ENCODE peak calls at places on chromosomes 7 and 10, in five cellular contexts. One of them, this sample, is unnamed.
A peak's percentile ranks its signal among the peaks of the same experiment; 100 is the strongest.

GRCh38 chr7:157675427-157675930 is 338.7 kb downstream of the DNAJB6 start:
- DNase-seq in transverse colon: no peak
- DNase-seq in Panc1: no peak
- DNase-seq in GM12878: no peak
- DNase-seq in stomach: peak; percentile 22
- DNase-seq in this sample: no peak

GRCh38 chr10:102504976-102505300 is 1.2 kb downstream of the SUFU start:
- DNase-seq in transverse colon: no peak
- DNase-seq in Panc1: no peak
- DNase-seq in GM12878: no peak
- DNase-seq in stomach: no peak
- DNase-seq in this sample: no peak

GRCh38 chr10:73818402-73818801 is 7.0 kb upstream of the NDST2 start:
- DNase-seq in transverse colon: no peak
- DNase-seq in Panc1: no peak
- DNase-seq in GM12878: no peak
- DNase-seq in stomach: no peak
- DNase-seq in this sample: no peak

GRCh38 chr7:18117482-18117881 is 89.8 kb upstream of the PRPS1L1 start:
- DNase-seq in transverse colon: no peak
- DNase-seq in Panc1: no peak
- DNase-seq in GM12878: no peak
- DNase-seq in stomach: no peak
- DNase-seq in this sample: no peak

GRCh38 chr10:35334297-35334696 is 2.0 kb upstream of the CCNY start:
- DNase-seq in transverse colon: no peak
- DNase-seq in Panc1: no peak
- DNase-seq in GM12878: no peak
- DNase-seq in stomach: no peak
- DNase-seq in this sample: no peak

GRCh38 chr7:1964913-1965578 is 267.7 kb downstream of the MAD1L1 start:
- DNase-seq in transverse colon: no peak
- DNase-seq in Panc1: no peak
- DNase-seq in GM12878: no peak
- DNase-seq in stomach: no peak
- DNase-seq in this sample: no peak

GRCh38 chr7:22295402-22296264 is 61.3 kb downstream of the RAPGEF5 start:
- DNase-seq in transverse colon: no peak
- DNase-seq in Panc1: no peak
- DNase-seq in GM12878: no peak
- DNase-seq in stomach: no peak
- DNase-seq in this sample: no peak

GRCh38 chr7:137539111-137539715 is 195.7 kb upstream of the PTN start:
- DNase-seq in transverse colon: no peak
- DNase-seq in Panc1: no peak
- DNase-seq in GM12878: no peak
- DNase-seq in stomach: no peak
- DNase-seq in this sample: no peak

GRCh38 chr10:12419279-12419847 is 70.0 kb downstream of the CAMK1D start:
- DNase-seq in transverse colon: no peak
- DNase-seq in Panc1: peak; percentile 70
- DNase-seq in GM12878: no peak
- DNase-seq in stomach: no peak
- DNase-seq in this sample: no peak

GRCh38 chr7:94529516-94529915 is 19.9 kb downstream of the CASD1 start:
- DNase-seq in transverse colon: no peak
- DNase-seq in Panc1: no peak
- DNase-seq in GM12878: no peak
- DNase-seq in stomach: no peak
- DNase-seq in this sample: no peak

GRCh38 chr7:42956062-42956461 is 23.9 kb downstream of the MRPL32 start:
- DNase-seq in transverse colon: no peak
- DNase-seq in Panc1: no peak
- DNase-seq in GM12878: no peak
- DNase-seq in stomach: no peak
- DNase-seq in this sample: no peak

GRCh38 chr7:35717013-35717412 is 22.1 kb upstream of the HERPUD2 start:
- DNase-seq in transverse colon: no peak
- DNase-seq in Panc1: no peak
- DNase-seq in GM12878: no peak
- DNase-seq in stomach: no peak
- DNase-seq in this sample: no peak

GRCh38 chr10:16792675-16793074 is 24.5 kb downstream of the RSU1 start:
- DNase-seq in transverse colon: no peak
- DNase-seq in Panc1: no peak
- DNase-seq in GM12878: no peak
- DNase-seq in stomach: no peak
- DNase-seq in this sample: no peak

GRCh38 chr10:31749293-31749692 is 179.3 kb downstream of the ARHGAP12 start:
- DNase-seq in transverse colon: no peak
- DNase-seq in Panc1: no peak
- DNase-seq in GM12878: no peak
- DNase-seq in stomach: no peak
- DNase-seq in this sample: no peak

GRCh38 chr10:373015-373414 is 237.8 kb downstream of the ZMYND11 start:
- DNase-seq in transverse colon: no peak
- DNase-seq in Panc1: no peak
- DNase-seq in GM12878: no peak
- DNase-seq in stomach: no peak
- DNase-seq in this sample: no peak

GRCh38 chr7:104652434-104652833 is 324.0 kb downstream of the LHFPL3 start:
- DNase-seq in transverse colon: no peak
- DNase-seq in Panc1: no peak
- DNase-seq in GM12878: no peak
- DNase-seq in stomach: no peak
- DNase-seq in this sample: no peak

GRCh38 chr10:76453997-76454396 is 1022.6 kb downstream of the LRMDA start:
- DNase-seq in transverse colon: no peak
- DNase-seq in Panc1: no peak
- DNase-seq in GM12878: no peak
- DNase-seq in stomach: no peak
- DNase-seq in this sample: no peak

GRCh38 chr7:149748223-149748874 is 25.0 kb downstream of the ZNF467 start:
- DNase-seq in transverse colon: no peak
- DNase-seq in Panc1: no peak
- DNase-seq in GM12878: no peak
- DNase-seq in stomach: no peak
- DNase-seq in this sample: no peak

GRCh38 chr7:132450706-132451105 is 125.6 kb downstream of the PLXNA4 start:
- DNase-seq in transverse colon: no peak
- DNase-seq in Panc1: no peak
- DNase-seq in GM12878: no peak
- DNase-seq in stomach: no peak
- DNase-seq in this sample: no peak

DNA sequence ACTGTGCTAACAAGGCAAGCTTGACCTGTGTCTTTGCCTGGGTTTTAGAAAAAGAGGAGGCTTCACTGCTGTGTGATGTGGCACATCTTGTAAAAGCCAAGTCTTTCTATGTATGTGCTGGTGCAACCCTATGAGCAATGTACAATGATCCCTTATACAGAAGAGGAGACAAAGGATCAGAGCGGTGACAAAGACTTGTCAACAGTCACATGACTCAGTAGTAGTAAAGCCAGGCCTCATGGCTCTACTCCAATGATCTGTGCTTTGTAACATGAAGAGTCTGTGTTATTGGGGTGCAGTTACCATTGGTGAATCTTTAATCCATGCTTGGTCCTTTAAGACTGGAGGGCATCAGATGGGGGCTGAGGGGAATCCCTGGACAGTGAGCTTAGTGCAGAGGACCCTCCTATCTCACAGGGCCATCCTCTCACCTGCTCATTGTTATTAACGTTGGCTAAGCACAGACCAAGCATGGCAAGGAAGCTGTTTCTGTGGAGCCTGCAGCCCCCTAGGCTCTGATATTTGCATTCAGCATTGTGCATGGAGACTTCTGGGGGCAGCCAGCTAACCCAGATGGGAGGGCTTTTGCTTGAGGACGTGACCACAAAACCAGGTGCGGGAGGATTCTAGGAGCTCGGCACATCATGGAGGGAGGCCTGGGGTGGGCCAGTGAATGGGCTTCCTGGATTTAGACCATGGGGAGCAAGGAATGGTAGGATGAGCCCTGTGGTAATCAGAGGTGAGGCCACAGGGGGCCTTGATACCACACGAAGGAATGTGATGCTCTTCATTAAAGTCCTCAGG is 308.8 kb upstream of the ZNF32 start:
- DNase-seq in transverse colon: no peak
- DNase-seq in Panc1: no peak
- DNase-seq in GM12878: no peak
- DNase-seq in stomach: no peak
- DNase-seq in this sample: no peak
- H3K4me1 ChIP-seq in transverse colon: no peaks in the 10 kb centered on the region
- H3K4me1 ChIP-seq in Panc1: no peaks in the 10 kb centered on the region
- H3K4me1 ChIP-seq in GM12878: no peaks in the 10 kb centered on the region
- H3K4me1 ChIP-seq in stomach: no peaks in the 10 kb centered on the region
- H3K4me1 ChIP-seq in this sample: no peaks in the 10 kb centered on the region

DNA sequence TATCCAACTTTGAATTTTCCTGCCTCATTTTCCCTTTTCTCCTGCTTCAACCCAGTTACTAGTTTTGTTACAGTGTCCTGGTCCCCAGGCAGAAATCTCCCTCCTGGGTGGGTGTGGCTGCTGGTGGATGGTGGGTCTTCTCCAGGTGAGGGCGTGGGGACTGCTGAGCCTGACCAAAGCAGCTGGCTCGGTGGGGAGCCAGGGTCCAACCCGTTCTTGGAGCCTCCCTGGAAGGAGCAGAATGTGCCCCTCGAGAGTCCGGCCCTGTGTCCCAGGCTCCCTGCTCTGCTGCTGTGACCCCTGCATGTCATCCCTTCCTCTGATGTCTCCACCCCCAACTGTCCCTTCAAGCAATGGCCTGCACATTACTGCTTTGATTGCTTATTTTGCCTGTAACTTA is 86.6 kb upstream of the TCERG1L start:
- DNase-seq in transverse colon: no peak
- DNase-seq in Panc1: no peak
- DNase-seq in GM12878: no peak
- DNase-seq in stomach: no peak
- DNase-seq in this sample: no peak
- TF ChIP-seq POLR2AphosphoS5 in transverse colon: no peak
- TF ChIP-seq POLR2AphosphoS5 in Panc1: no peak
- TF ChIP-seq POLR2AphosphoS5 in GM12878: no peak
- TF ChIP-seq POLR2AphosphoS5 in stomach: no peak
- TF ChIP-seq POLR2AphosphoS5 in this sample: no peak

GRCh38 chr7:37988721-37989650 is 68.5 kb downstream of the EPDR1 start:
- DNase-seq in transverse colon: no peak
- DNase-seq in Panc1: no peak
- DNase-seq in GM12878: no peak
- DNase-seq in stomach: no peak
- DNase-seq in this sample: no peak

GRCh38 chr7:37990337-37990736 is 69.9 kb downstream of the EPDR1 start:
- DNase-seq in transverse colon: no peak
- DNase-seq in Panc1: no peak
- DNase-seq in GM12878: no peak
- DNase-seq in stomach: no peak
- DNase-seq in this sample: no peak

GRCh38 chr7:37984775-37985390 is 64.4 kb downstream of the EPDR1 start:
- DNase-seq in transverse colon: no peak
- DNase-seq in Panc1: no peak
- DNase-seq in GM12878: no peak
- DNase-seq in stomach: no peak
- DNase-seq in this sample: no peak

GRCh38 chr7:37987732-37988131 is 67.3 kb downstream of the EPDR1 start:
- DNase-seq in transverse colon: peak; percentile 43
- DNase-seq in Panc1: no peak
- DNase-seq in GM12878: no peak
- DNase-seq in stomach: no peak
- DNase-seq in this sample: no peak

DNA sequence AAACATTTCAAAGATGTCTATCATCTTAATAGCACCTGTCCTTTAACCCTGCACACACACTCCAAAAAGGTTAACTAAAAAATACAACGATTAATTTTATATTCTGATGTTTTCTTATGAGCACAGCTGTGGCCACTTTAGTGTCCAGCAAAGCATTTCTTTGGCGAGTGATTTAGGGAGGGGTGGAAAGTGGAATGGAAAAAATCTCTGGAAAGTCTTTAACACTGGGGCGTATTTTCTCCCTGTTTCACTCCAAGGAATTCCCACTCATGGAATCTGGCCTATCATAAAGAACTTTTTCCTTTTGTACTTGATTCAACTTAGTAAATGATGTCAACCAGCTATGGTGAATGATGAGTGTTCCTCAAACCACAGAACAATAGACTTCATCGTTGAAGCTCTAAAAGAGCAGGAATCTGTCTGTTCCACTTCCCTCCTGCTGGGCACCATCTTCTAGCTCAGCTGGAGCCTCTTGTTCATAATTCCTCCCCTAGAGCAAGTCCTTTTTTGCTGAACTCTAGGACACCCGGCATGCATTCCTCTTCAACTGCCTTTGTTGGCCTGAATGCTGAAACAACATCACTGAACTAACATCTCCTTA is 66.4 kb downstream of the EPDR1 start:
- DNase-seq in transverse colon: no peak
- DNase-seq in Panc1: no peak
- DNase-seq in GM12878: no peak
- DNase-seq in stomach: no peak
- DNase-seq in this sample: no peak
- H3K27ac ChIP-seq in transverse colon: peak overlapping the region; percentile 58
- H3K27ac ChIP-seq in Panc1: no peak overlapping the region
- H3K27ac ChIP-seq in GM12878: no peak overlapping the region
- H3K27ac ChIP-seq in stomach: no peak overlapping the region
- H3K27ac ChIP-seq in this sample: no peak overlapping the region

GRCh38 chr10:30439931-30440330 is 5.9 kb downstream of the MAP3K8 start:
- DNase-seq in transverse colon: no peak
- DNase-seq in Panc1: no peak
- DNase-seq in GM12878: no peak
- DNase-seq in stomach: no peak
- DNase-seq in this sample: no peak

GRCh38 chr10:30438016-30438850 is 4.2 kb downstream of the MAP3K8 start:
- DNase-seq in transverse colon: no peak
- DNase-seq in Panc1: no peak
- DNase-seq in GM12878: no peak
- DNase-seq in stomach: no peak
- DNase-seq in this sample: no peak

GRCh38 chr10:30443049-30443448 is 9.1 kb downstream of the MAP3K8 start:
- DNase-seq in transverse colon: no peak
- DNase-seq in Panc1: no peak
- DNase-seq in GM12878: no peak
- DNase-seq in stomach: no peak
- DNase-seq in this sample: no peak

GRCh38 chr10:30445716-30446115 is 11.7 kb downstream of the MAP3K8 start:
- DNase-seq in transverse colon: no peak
- DNase-seq in Panc1: no peak
- DNase-seq in GM12878: no peak
- DNase-seq in stomach: no peak
- DNase-seq in this sample: no peak

DNA sequence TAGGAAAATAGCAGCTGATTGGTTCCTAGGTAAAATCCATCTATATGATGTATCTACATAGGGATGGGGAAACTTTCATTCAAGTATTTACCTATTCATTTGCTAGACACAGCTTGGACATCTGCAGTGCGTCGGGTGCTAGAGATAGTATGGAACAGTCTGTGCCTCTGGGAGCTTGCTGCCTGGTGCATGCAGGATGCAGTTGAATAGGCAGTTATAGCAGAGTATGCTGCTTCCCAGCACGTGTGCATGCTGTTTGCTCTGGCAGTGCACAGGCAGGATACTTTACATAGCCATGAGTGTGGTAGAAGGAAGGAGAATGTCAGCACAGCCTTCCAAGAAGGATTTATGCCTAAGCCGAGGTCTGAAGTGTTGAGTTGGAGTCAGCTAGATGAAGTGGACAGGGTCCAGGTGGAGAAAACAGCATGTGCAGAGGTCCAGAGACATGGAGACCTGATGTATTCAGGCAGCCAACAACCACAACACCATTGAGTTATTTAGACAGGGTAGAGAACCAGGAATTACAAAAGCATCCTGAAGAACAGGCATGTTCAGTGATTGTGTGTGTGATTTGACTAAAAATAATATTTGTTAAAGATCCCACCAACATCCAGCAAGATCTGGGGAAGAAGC is 8.1 kb downstream of the MAP3K8 start:
- DNase-seq in transverse colon: no peak
- DNase-seq in Panc1: no peak
- DNase-seq in GM12878: no peak
- DNase-seq in stomach: no peak
- DNase-seq in this sample: no peak
- H3K4me1 ChIP-seq in transverse colon: peaks cover 37% of the 10 kb centered on the region
- H3K4me1 ChIP-seq in Panc1: peaks cover 10% of the 10 kb centered on the region
- H3K4me1 ChIP-seq in GM12878: peaks cover 16% of the 10 kb centered on the region
- H3K4me1 ChIP-seq in stomach: peaks cover 30% of the 10 kb centered on the region
- H3K4me1 ChIP-seq in this sample: no peaks in the 10 kb centered on the region

This sample was measured in breast epithelium.